ENCODE peak calls at places on chromosome 16, in eight cellular contexts. Z, E, I, U, X, R, Q and L are unnamed samples.
A peak's percentile ranks its signal among the peaks of the same experiment; 100 is the strongest.

GRCh38 chr16:50940275-50940854 is 198.5 kb downstream of the CYLD start:
- DNase-seq in Z (no peak), E (no peak), I (no peak), U (no peak), X (no peak), R (no peak), Q (no peak), L (no peak)

GRCh38 chr16:83588070-83588469 is 219.7 kb upstream of the HSBP1 start:
- DNase-seq in Z (no peak), E (no peak), I (no peak), U (no peak), X (no peak), R (no peak), Q (no peak), L (no peak)

GRCh38 chr16:73166394-73166971 is 118.6 kb upstream of the ZFHX3 start:
- DNase-seq in Z (no peak), E (no peak), I (no peak), U (no peak), X (no peak), R (no peak), Q (no peak), L (no peak)

GRCh38 chr16:4372578-4373355 is 1.1 kb downstream of the VASN start:
- DNase-seq in Z (peak; percentile 47), E (no peak), I (no peak), U (peak; percentile 91), X (no peak), R (no peak), Q (no peak), L (no peak)

GRCh38 chr16:1420111-1420539 is 422 bp downstream of the UQCC4 start:
- DNase-seq in Z (no peak), E (no peak), I (no peak), U (no peak), X (no peak), R (no peak), Q (no peak), L (no peak)

GRCh38 chr16:7791191-7791590 is 458.5 kb downstream of the RBFOX1 start:
- DNase-seq in Z (no peak), E (no peak), I (no peak), U (no peak), X (no peak), R (no peak), Q (no peak), L (no peak)

GRCh38 chr16:3762080-3762750 is 44.9 kb upstream of the TRAP1 start:
- DNase-seq in Z (no peak), E (no peak), I (no peak), U (no peak), X (no peak), R (no peak), Q (no peak), L (no peak)

GRCh38 chr16:1102921-1103648 is 7.0 kb upstream of the C1QTNF8 start:
- DNase-seq in Z (peak; percentile 73), E (no peak), I (no peak), U (peak; percentile 34), X (peak; percentile 95), R (peak; percentile 55), Q (no peak), L (no peak)

GRCh38 chr16:1749152-1750117 is 21.9 kb downstream of the NME3 start:
- DNase-seq in Z (no peak), E (no peak), I (no peak), U (no peak), X (no peak), R (no peak), Q (no peak), L (no peak)

GRCh38 chr16:5393070-5393469 is 295.5 kb upstream of the EEF2KMT start:
- DNase-seq in Z (no peak), E (no peak), I (no peak), U (no peak), X (no peak), R (no peak), Q (no peak), L (no peak)

GRCh38 chr16:3518983-3519343 is 18.2 kb downstream of the CLUAP1 start:
- DNase-seq in Z (no peak), E (no peak), I (no peak), U (no peak), X (no peak), R (no peak), Q (no peak), L (no peak)

GRCh38 chr16:57828272-57829161 is 26.2 kb upstream of the KIFC3 start:
- DNase-seq in Z (no peak), E (no peak), I (no peak), U (no peak), X (no peak), R (no peak), Q (no peak), L (no peak)

GRCh38 chr16:56744996-56745640 is 15.2 kb downstream of the NUP93 start:
- DNase-seq in Z (no peak), E (no peak), I (no peak), U (no peak), X (no peak), R (no peak), Q (no peak), L (no peak)

GRCh38 chr16:75219838-75220237 is 1.1 kb downstream of the CTRB1 start:
- DNase-seq in Z (no peak), E (no peak), I (no peak), U (no peak), X (peak; percentile 45), R (no peak), Q (no peak), L (no peak)

GRCh38 chr16:84571010-84571409 is 46.9 kb downstream of the COTL1 start:
- DNase-seq in Z (no peak), E (no peak), I (no peak), U (no peak), X (no peak), R (no peak), Q (no peak), L (no peak)

GRCh38 chr16:81431554-81432353 is 12.9 kb upstream of the CMIP start:
- DNase-seq in Z (no peak), E (no peak), I (peak; percentile 20), U (no peak), X (no peak), R (no peak), Q (no peak), L (peak; percentile 15)

GRCh38 chr16:19691161-19691850 is 26.7 kb downstream of the KNOP1 start:
- DNase-seq in Z (no peak), E (no peak), I (no peak), U (no peak), X (no peak), R (no peak), Q (no peak), L (no peak)